ENCODE peak calls at places on chromosomes 1 and 21, in ten cellular contexts. One of them, this sample, is unnamed.

GRCh38 chr1:235866207-235866912 is at the start of gene LYST:
- DNase-seq in fibroblast of pulmonary artery: peak
- DNase-seq in hepatic stellate cell: peak
- DNase-seq in fibroblast of mammary gland: peak
- DNase-seq in KG1: peak
- DNase-seq in GM04504: no peak
- DNase-seq in NCI-H1694: no peak
- DNase-seq in AG04450: no peak
- DNase-seq in stimulated activated CD4-positive, alpha-beta T cell treated with anti-CD3 and anti-CD28 coated beads, Interleukin-4, amount 100 ng/mL, for 24 hours: peak
- DNase-seq in activated CD4-positive, alpha-beta T cell treated with anti-CD3 and anti-CD28 coated beads, Interleukin-2, amount 50 U/mL, for 4 hours: peak
- DNase-seq in this sample: peak

GRCh38 chr1:119771770-119772169 is 3.1 kb upstream of the HMGCS2 start:
- DNase-seq in AG04450: no peak
- DNase-seq in GM04504: no peak
- DNase-seq in KG1: no peak
- DNase-seq in activated CD4-positive, alpha-beta T cell treated with anti-CD3 and anti-CD28 coated beads, Interleukin-2, amount 50 U/mL, for 4 hours: no peak
- DNase-seq in fibroblast of mammary gland: no peak
- DNase-seq in stimulated activated CD4-positive, alpha-beta T cell treated with anti-CD3 and anti-CD28 coated beads, Interleukin-4, amount 100 ng/mL, for 24 hours: no peak
- DNase-seq in hepatic stellate cell: no peak
- DNase-seq in NCI-H1694: no peak
- DNase-seq in fibroblast of pulmonary artery: no peak
- DNase-seq in this sample: no peak

GRCh38 chr1:76425843-76426145 is 351.2 kb downstream of the ST6GALNAC3 start:
- DNase-seq in fibroblast of pulmonary artery: peak
- DNase-seq in activated CD4-positive, alpha-beta T cell treated with anti-CD3 and anti-CD28 coated beads, Interleukin-2, amount 50 U/mL, for 4 hours: no peak
- DNase-seq in AG04450: peak
- DNase-seq in fibroblast of mammary gland: peak
- DNase-seq in stimulated activated CD4-positive, alpha-beta T cell treated with anti-CD3 and anti-CD28 coated beads, Interleukin-4, amount 100 ng/mL, for 24 hours: no peak
- DNase-seq in hepatic stellate cell: peak
- DNase-seq in GM04504: no peak
- DNase-seq in NCI-H1694: no peak
- DNase-seq in KG1: no peak
- DNase-seq in this sample: no peak

GRCh38 chr21:42105916-42106315 is 34.8 kb downstream of the UMODL1 start:
- DNase-seq in AG04450: no peak
- DNase-seq in stimulated activated CD4-positive, alpha-beta T cell treated with anti-CD3 and anti-CD28 coated beads, Interleukin-4, amount 100 ng/mL, for 24 hours: no peak
- DNase-seq in activated CD4-positive, alpha-beta T cell treated with anti-CD3 and anti-CD28 coated beads, Interleukin-2, amount 50 U/mL, for 4 hours: no peak
- DNase-seq in fibroblast of mammary gland: no peak
- DNase-seq in GM04504: no peak
- DNase-seq in NCI-H1694: no peak
- DNase-seq in fibroblast of pulmonary artery: no peak
- DNase-seq in hepatic stellate cell: no peak
- DNase-seq in KG1: no peak
- DNase-seq in this sample: no peak

GRCh38 chr1:181317261-181317924 is 165.9 kb upstream of the CACNA1E start:
- DNase-seq in KG1: no peak
- DNase-seq in stimulated activated CD4-positive, alpha-beta T cell treated with anti-CD3 and anti-CD28 coated beads, Interleukin-4, amount 100 ng/mL, for 24 hours: no peak
- DNase-seq in hepatic stellate cell: no peak
- DNase-seq in GM04504: no peak
- DNase-seq in activated CD4-positive, alpha-beta T cell treated with anti-CD3 and anti-CD28 coated beads, Interleukin-2, amount 50 U/mL, for 4 hours: no peak
- DNase-seq in fibroblast of pulmonary artery: no peak
- DNase-seq in AG04450: no peak
- DNase-seq in fibroblast of mammary gland: no peak
- DNase-seq in NCI-H1694: no peak
- DNase-seq in this sample: no peak

GRCh38 chr21:29080454-29080930 is 7.0 kb upstream of the CCT8 start:
- DNase-seq in fibroblast of mammary gland: peak
- DNase-seq in AG04450: no peak
- DNase-seq in activated CD4-positive, alpha-beta T cell treated with anti-CD3 and anti-CD28 coated beads, Interleukin-2, amount 50 U/mL, for 4 hours: no peak
- DNase-seq in hepatic stellate cell: no peak
- DNase-seq in NCI-H1694: no peak
- DNase-seq in stimulated activated CD4-positive, alpha-beta T cell treated with anti-CD3 and anti-CD28 coated beads, Interleukin-4, amount 100 ng/mL, for 24 hours: no peak
- DNase-seq in KG1: no peak
- DNase-seq in GM04504: no peak
- DNase-seq in fibroblast of pulmonary artery: no peak
- DNase-seq in this sample: no peak

GRCh38 chr1:119862276-119862675 is 34.0 kb downstream of the ADAM30 start:
- DNase-seq in AG04450: peak
- DNase-seq in fibroblast of pulmonary artery: no peak
- DNase-seq in hepatic stellate cell: no peak
- DNase-seq in KG1: no peak
- DNase-seq in stimulated activated CD4-positive, alpha-beta T cell treated with anti-CD3 and anti-CD28 coated beads, Interleukin-4, amount 100 ng/mL, for 24 hours: no peak
- DNase-seq in activated CD4-positive, alpha-beta T cell treated with anti-CD3 and anti-CD28 coated beads, Interleukin-2, amount 50 U/mL, for 4 hours: no peak
- DNase-seq in NCI-H1694: no peak
- DNase-seq in GM04504: no peak
- DNase-seq in fibroblast of mammary gland: no peak
- DNase-seq in this sample: no peak

GRCh38 chr1:237197470-237198425 is 155.8 kb downstream of the RYR2 start:
- DNase-seq in stimulated activated CD4-positive, alpha-beta T cell treated with anti-CD3 and anti-CD28 coated beads, Interleukin-4, amount 100 ng/mL, for 24 hours: no peak
- DNase-seq in GM04504: no peak
- DNase-seq in AG04450: no peak
- DNase-seq in fibroblast of pulmonary artery: no peak
- DNase-seq in activated CD4-positive, alpha-beta T cell treated with anti-CD3 and anti-CD28 coated beads, Interleukin-2, amount 50 U/mL, for 4 hours: no peak
- DNase-seq in hepatic stellate cell: no peak
- DNase-seq in KG1: no peak
- DNase-seq in NCI-H1694: no peak
- DNase-seq in fibroblast of mammary gland: no peak
- DNase-seq in this sample: no peak

GRCh38 chr1:205597691-205598314 is 34.0 kb downstream of the ELK4 start:
- DNase-seq in NCI-H1694: peak
- DNase-seq in hepatic stellate cell: no peak
- DNase-seq in fibroblast of pulmonary artery: peak
- DNase-seq in GM04504: no peak
- DNase-seq in fibroblast of mammary gland: peak
- DNase-seq in stimulated activated CD4-positive, alpha-beta T cell treated with anti-CD3 and anti-CD28 coated beads, Interleukin-4, amount 100 ng/mL, for 24 hours: no peak
- DNase-seq in KG1: no peak
- DNase-seq in activated CD4-positive, alpha-beta T cell treated with anti-CD3 and anti-CD28 coated beads, Interleukin-2, amount 50 U/mL, for 4 hours: no peak
- DNase-seq in AG04450: no peak
- DNase-seq in this sample: no peak

GRCh38 chr1:151720974-151721787 is at the start of gene RIIAD1:
- DNase-seq in fibroblast of pulmonary artery: peak
- DNase-seq in hepatic stellate cell: peak
- DNase-seq in GM04504: no peak
- DNase-seq in NCI-H1694: no peak
- DNase-seq in stimulated activated CD4-positive, alpha-beta T cell treated with anti-CD3 and anti-CD28 coated beads, Interleukin-4, amount 100 ng/mL, for 24 hours: peak
- DNase-seq in fibroblast of mammary gland: peak
- DNase-seq in activated CD4-positive, alpha-beta T cell treated with anti-CD3 and anti-CD28 coated beads, Interleukin-2, amount 50 U/mL, for 4 hours: peak
- DNase-seq in KG1: no peak
- DNase-seq in AG04450: no peak
- DNase-seq in this sample: peak

GRCh38 chr1:239995281-239995680 is 96.4 kb upstream of the FMN2 start:
- DNase-seq in stimulated activated CD4-positive, alpha-beta T cell treated with anti-CD3 and anti-CD28 coated beads, Interleukin-4, amount 100 ng/mL, for 24 hours: no peak
- DNase-seq in GM04504: no peak
- DNase-seq in KG1: no peak
- DNase-seq in fibroblast of pulmonary artery: no peak
- DNase-seq in fibroblast of mammary gland: no peak
- DNase-seq in hepatic stellate cell: no peak
- DNase-seq in NCI-H1694: no peak
- DNase-seq in activated CD4-positive, alpha-beta T cell treated with anti-CD3 and anti-CD28 coated beads, Interleukin-2, amount 50 U/mL, for 4 hours: no peak
- DNase-seq in AG04450: no peak
- DNase-seq in this sample: no peak

GRCh38 chr1:39462074-39462473 is 29.4 kb upstream of the BMP8A start:
- DNase-seq in hepatic stellate cell: peak
- DNase-seq in NCI-H1694: no peak
- DNase-seq in fibroblast of pulmonary artery: no peak
- DNase-seq in KG1: no peak
- DNase-seq in activated CD4-positive, alpha-beta T cell treated with anti-CD3 and anti-CD28 coated beads, Interleukin-2, amount 50 U/mL, for 4 hours: no peak
- DNase-seq in fibroblast of mammary gland: peak
- DNase-seq in stimulated activated CD4-positive, alpha-beta T cell treated with anti-CD3 and anti-CD28 coated beads, Interleukin-4, amount 100 ng/mL, for 24 hours: no peak
- DNase-seq in GM04504: no peak
- DNase-seq in AG04450: peak
- DNase-seq in this sample: no peak

GRCh38 chr1:89703469-89703868 is 70.5 kb downstream of the LRRC8C start:
- DNase-seq in fibroblast of pulmonary artery: no peak
- DNase-seq in GM04504: no peak
- DNase-seq in AG04450: no peak
- DNase-seq in KG1: no peak
- DNase-seq in hepatic stellate cell: no peak
- DNase-seq in fibroblast of mammary gland: no peak
- DNase-seq in stimulated activated CD4-positive, alpha-beta T cell treated with anti-CD3 and anti-CD28 coated beads, Interleukin-4, amount 100 ng/mL, for 24 hours: no peak
- DNase-seq in NCI-H1694: no peak
- DNase-seq in activated CD4-positive, alpha-beta T cell treated with anti-CD3 and anti-CD28 coated beads, Interleukin-2, amount 50 U/mL, for 4 hours: no peak
- DNase-seq in this sample: no peak

GRCh38 chr1:206792939-206793607 is 20.8 kb upstream of the IL10 start:
- DNase-seq in fibroblast of pulmonary artery: no peak
- DNase-seq in GM04504: no peak
- DNase-seq in stimulated activated CD4-positive, alpha-beta T cell treated with anti-CD3 and anti-CD28 coated beads, Interleukin-4, amount 100 ng/mL, for 24 hours: no peak
- DNase-seq in KG1: no peak
- DNase-seq in activated CD4-positive, alpha-beta T cell treated with anti-CD3 and anti-CD28 coated beads, Interleukin-2, amount 50 U/mL, for 4 hours: no peak
- DNase-seq in NCI-H1694: no peak
- DNase-seq in hepatic stellate cell: no peak
- DNase-seq in AG04450: no peak
- DNase-seq in fibroblast of mammary gland: peak
- DNase-seq in this sample: no peak

GRCh38 chr21:30935889-30936168 is 54.4 kb upstream of the KRTAP11-1 start:
- DNase-seq in hepatic stellate cell: no peak
- DNase-seq in AG04450: no peak
- DNase-seq in stimulated activated CD4-positive, alpha-beta T cell treated with anti-CD3 and anti-CD28 coated beads, Interleukin-4, amount 100 ng/mL, for 24 hours: no peak
- DNase-seq in fibroblast of pulmonary artery: no peak
- DNase-seq in KG1: no peak
- DNase-seq in activated CD4-positive, alpha-beta T cell treated with anti-CD3 and anti-CD28 coated beads, Interleukin-2, amount 50 U/mL, for 4 hours: no peak
- DNase-seq in GM04504: no peak
- DNase-seq in NCI-H1694: no peak
- DNase-seq in fibroblast of mammary gland: no peak
- DNase-seq in this sample: no peak

GRCh38 chr1:11634759-11635158 is 19.5 kb downstream of the FBXO2 start:
- DNase-seq in AG04450: no peak
- DNase-seq in GM04504: no peak
- DNase-seq in stimulated activated CD4-positive, alpha-beta T cell treated with anti-CD3 and anti-CD28 coated beads, Interleukin-4, amount 100 ng/mL, for 24 hours: no peak
- DNase-seq in NCI-H1694: no peak
- DNase-seq in KG1: no peak
- DNase-seq in fibroblast of mammary gland: no peak
- DNase-seq in hepatic stellate cell: no peak
- DNase-seq in fibroblast of pulmonary artery: no peak
- DNase-seq in activated CD4-positive, alpha-beta T cell treated with anti-CD3 and anti-CD28 coated beads, Interleukin-2, amount 50 U/mL, for 4 hours: no peak
- DNase-seq in this sample: no peak

GRCh38 chr1:170661646-170662411 is 2.1 kb upstream of the PRRX1 start:
- DNase-seq in fibroblast of pulmonary artery: peak
- DNase-seq in fibroblast of mammary gland: peak
- DNase-seq in hepatic stellate cell: peak
- DNase-seq in KG1: no peak
- DNase-seq in activated CD4-positive, alpha-beta T cell treated with anti-CD3 and anti-CD28 coated beads, Interleukin-2, amount 50 U/mL, for 4 hours: no peak
- DNase-seq in AG04450: no peak
- DNase-seq in GM04504: peak
- DNase-seq in stimulated activated CD4-positive, alpha-beta T cell treated with anti-CD3 and anti-CD28 coated beads, Interleukin-4, amount 100 ng/mL, for 24 hours: no peak
- DNase-seq in NCI-H1694: no peak
- DNase-seq in this sample: no peak

GRCh38 chr1:205013683-205014367 is 29.2 kb upstream of the CNTN2 start:
- DNase-seq in fibroblast of mammary gland: peak
- DNase-seq in fibroblast of pulmonary artery: peak
- DNase-seq in stimulated activated CD4-positive, alpha-beta T cell treated with anti-CD3 and anti-CD28 coated beads, Interleukin-4, amount 100 ng/mL, for 24 hours: no peak
- DNase-seq in GM04504: no peak
- DNase-seq in KG1: no peak
- DNase-seq in activated CD4-positive, alpha-beta T cell treated with anti-CD3 and anti-CD28 coated beads, Interleukin-2, amount 50 U/mL, for 4 hours: no peak
- DNase-seq in hepatic stellate cell: no peak
- DNase-seq in NCI-H1694: peak
- DNase-seq in AG04450: no peak
- DNase-seq in this sample: peak

GRCh38 chr21:33058468-33059318 is 11.2 kb upstream of the OLIG1 start:
- DNase-seq in fibroblast of mammary gland: no peak
- DNase-seq in hepatic stellate cell: no peak
- DNase-seq in fibroblast of pulmonary artery: no peak
- DNase-seq in GM04504: no peak
- DNase-seq in AG04450: no peak
- DNase-seq in KG1: no peak
- DNase-seq in activated CD4-positive, alpha-beta T cell treated with anti-CD3 and anti-CD28 coated beads, Interleukin-2, amount 50 U/mL, for 4 hours: no peak
- DNase-seq in stimulated activated CD4-positive, alpha-beta T cell treated with anti-CD3 and anti-CD28 coated beads, Interleukin-4, amount 100 ng/mL, for 24 hours: no peak
- DNase-seq in NCI-H1694: peak
- DNase-seq in this sample: peak

GRCh38 chr1:9689011-9689706 is 37.6 kb downstream of the PIK3CD start:
- DNase-seq in stimulated activated CD4-positive, alpha-beta T cell treated with anti-CD3 and anti-CD28 coated beads, Interleukin-4, amount 100 ng/mL, for 24 hours: peak
- DNase-seq in GM04504: no peak
- DNase-seq in hepatic stellate cell: peak
- DNase-seq in NCI-H1694: no peak
- DNase-seq in KG1: no peak
- DNase-seq in activated CD4-positive, alpha-beta T cell treated with anti-CD3 and anti-CD28 coated beads, Interleukin-2, amount 50 U/mL, for 4 hours: peak
- DNase-seq in AG04450: no peak
- DNase-seq in fibroblast of mammary gland: peak
- DNase-seq in fibroblast of pulmonary artery: peak
- DNase-seq in this sample: peak

GRCh38 chr21:31198575-31198974 is 145.5 kb downstream of the TIAM1 start:
- DNase-seq in hepatic stellate cell: peak
- DNase-seq in activated CD4-positive, alpha-beta T cell treated with anti-CD3 and anti-CD28 coated beads, Interleukin-2, amount 50 U/mL, for 4 hours: no peak
- DNase-seq in NCI-H1694: peak
- DNase-seq in stimulated activated CD4-positive, alpha-beta T cell treated with anti-CD3 and anti-CD28 coated beads, Interleukin-4, amount 100 ng/mL, for 24 hours: no peak
- DNase-seq in fibroblast of pulmonary artery: peak
- DNase-seq in AG04450: peak
- DNase-seq in KG1: peak
- DNase-seq in fibroblast of mammary gland: peak
- DNase-seq in GM04504: no peak
- DNase-seq in this sample: peak

GRCh38 chr1:8870605-8871538 is 7.6 kb downstream of the ENO1 start:
- DNase-seq in activated CD4-positive, alpha-beta T cell treated with anti-CD3 and anti-CD28 coated beads, Interleukin-2, amount 50 U/mL, for 4 hours: no peak
- DNase-seq in fibroblast of mammary gland: no peak
- DNase-seq in stimulated activated CD4-positive, alpha-beta T cell treated with anti-CD3 and anti-CD28 coated beads, Interleukin-4, amount 100 ng/mL, for 24 hours: no peak
- DNase-seq in fibroblast of pulmonary artery: no peak
- DNase-seq in NCI-H1694: no peak
- DNase-seq in KG1: no peak
- DNase-seq in AG04450: no peak
- DNase-seq in hepatic stellate cell: no peak
- DNase-seq in GM04504: no peak
- DNase-seq in this sample: no peak

GRCh38 chr1:15902882-15903281 is 55.4 kb downstream of the SPEN start:
- DNase-seq in activated CD4-positive, alpha-beta T cell treated with anti-CD3 and anti-CD28 coated beads, Interleukin-2, amount 50 U/mL, for 4 hours: no peak
- DNase-seq in GM04504: no peak
- DNase-seq in AG04450: no peak
- DNase-seq in fibroblast of mammary gland: peak
- DNase-seq in KG1: no peak
- DNase-seq in fibroblast of pulmonary artery: peak
- DNase-seq in hepatic stellate cell: peak
- DNase-seq in stimulated activated CD4-positive, alpha-beta T cell treated with anti-CD3 and anti-CD28 coated beads, Interleukin-4, amount 100 ng/mL, for 24 hours: no peak
- DNase-seq in NCI-H1694: no peak
- DNase-seq in this sample: no peak

GRCh38 chr1:44822981-44823451 is 14.7 kb downstream of the BTBD19 start:
- DNase-seq in AG04450: no peak
- DNase-seq in NCI-H1694: no peak
- DNase-seq in KG1: no peak
- DNase-seq in activated CD4-positive, alpha-beta T cell treated with anti-CD3 and anti-CD28 coated beads, Interleukin-2, amount 50 U/mL, for 4 hours: no peak
- DNase-seq in GM04504: no peak
- DNase-seq in stimulated activated CD4-positive, alpha-beta T cell treated with anti-CD3 and anti-CD28 coated beads, Interleukin-4, amount 100 ng/mL, for 24 hours: no peak
- DNase-seq in hepatic stellate cell: no peak
- DNase-seq in fibroblast of mammary gland: no peak
- DNase-seq in fibroblast of pulmonary artery: no peak
- DNase-seq in this sample: no peak

GRCh38 chr1:109300650-109301151 is 6.1 kb downstream of the MYBPHL start:
- DNase-seq in AG04450: no peak
- DNase-seq in fibroblast of pulmonary artery: peak
- DNase-seq in KG1: no peak
- DNase-seq in hepatic stellate cell: no peak
- DNase-seq in NCI-H1694: no peak
- DNase-seq in fibroblast of mammary gland: no peak
- DNase-seq in stimulated activated CD4-positive, alpha-beta T cell treated with anti-CD3 and anti-CD28 coated beads, Interleukin-4, amount 100 ng/mL, for 24 hours: no peak
- DNase-seq in activated CD4-positive, alpha-beta T cell treated with anti-CD3 and anti-CD28 coated beads, Interleukin-2, amount 50 U/mL, for 4 hours: no peak
- DNase-seq in GM04504: no peak
- DNase-seq in this sample: no peak

GRCh38 chr1:21568006-21568746 is 59.0 kb downstream of the ALPL start:
- DNase-seq in NCI-H1694: no peak
- DNase-seq in fibroblast of mammary gland: peak
- DNase-seq in fibroblast of pulmonary artery: no peak
- DNase-seq in hepatic stellate cell: no peak
- DNase-seq in AG04450: no peak
- DNase-seq in GM04504: no peak
- DNase-seq in stimulated activated CD4-positive, alpha-beta T cell treated with anti-CD3 and anti-CD28 coated beads, Interleukin-4, amount 100 ng/mL, for 24 hours: no peak
- DNase-seq in KG1: no peak
- DNase-seq in activated CD4-positive, alpha-beta T cell treated with anti-CD3 and anti-CD28 coated beads, Interleukin-2, amount 50 U/mL, for 4 hours: no peak
- DNase-seq in this sample: no peak

GRCh38 chr1:95076034-95076433 is 3.3 kb upstream of the ALG14 start:
- DNase-seq in activated CD4-positive, alpha-beta T cell treated with anti-CD3 and anti-CD28 coated beads, Interleukin-2, amount 50 U/mL, for 4 hours: no peak
- DNase-seq in GM04504: no peak
- DNase-seq in fibroblast of mammary gland: no peak
- DNase-seq in hepatic stellate cell: no peak
- DNase-seq in NCI-H1694: no peak
- DNase-seq in fibroblast of pulmonary artery: no peak
- DNase-seq in stimulated activated CD4-positive, alpha-beta T cell treated with anti-CD3 and anti-CD28 coated beads, Interleukin-4, amount 100 ng/mL, for 24 hours: no peak
- DNase-seq in AG04450: no peak
- DNase-seq in KG1: no peak
- DNase-seq in this sample: no peak

GRCh38 chr1:166379447-166379846 is 212.6 kb upstream of the FAM78B start:
- DNase-seq in hepatic stellate cell: no peak
- DNase-seq in fibroblast of pulmonary artery: no peak
- DNase-seq in GM04504: no peak
- DNase-seq in AG04450: no peak
- DNase-seq in fibroblast of mammary gland: no peak
- DNase-seq in NCI-H1694: no peak
- DNase-seq in KG1: no peak
- DNase-seq in stimulated activated CD4-positive, alpha-beta T cell treated with anti-CD3 and anti-CD28 coated beads, Interleukin-4, amount 100 ng/mL, for 24 hours: no peak
- DNase-seq in activated CD4-positive, alpha-beta T cell treated with anti-CD3 and anti-CD28 coated beads, Interleukin-2, amount 50 U/mL, for 4 hours: no peak
- DNase-seq in this sample: no peak